ENCODE peak calls at places on chromosomes 16 and 17, in five cellular contexts. M is fibroblast of the aortic adventitia, R is cardiac muscle cell, S is GM13977, X is tibial nerve. F is an unnamed sample.

GRCh38 chr16:28182183-28182582 is 29.6 kb downstream of the XPO6 start:
- DNase-seq in M (no peak), X (no peak), R (no peak), S (no peak), F (no peak)

GRCh38 chr16:2846511-2847310 is 11.3 kb downstream of the PRSS22 start:
- DNase-seq in R (peak), X (no peak), S (no peak), M (peak), F (no peak)

GRCh38 chr17:77832180-77832560 is 126.3 kb upstream of the TNRC6C start:
- DNase-seq in M (no peak), R (no peak), S (no peak), X (no peak), F (no peak)

GRCh38 chr16:78496189-78496588 is 396.7 kb downstream of the WWOX start:
- DNase-seq in M (no peak), R (no peak), S (no peak), X (no peak), F (no peak)

GRCh38 chr16:89523680-89524344 is 15.6 kb downstream of the SPG7 start:
- DNase-seq in M (no peak), S (no peak), R (no peak), X (no peak), F (no peak)

GRCh38 chr17:81513669-81514484 is 1.3 kb upstream of the ACTG1 start:
- DNase-seq in X (peak), R (peak), M (peak), S (no peak), F (no peak)

GRCh38 chr16:27171584-27171983 is 31.7 kb upstream of the KDM8 start:
- DNase-seq in S (no peak), X (no peak), M (no peak), R (no peak), F (no peak)

GRCh38 chr17:63035695-63036094 is 69.7 kb downstream of the TANC2 start:
- DNase-seq in X (no peak), S (no peak), R (no peak), M (no peak), F (no peak)

GRCh38 chr17:40530531-40530987 is 29.1 kb upstream of the TNS4 start:
- DNase-seq in X (no peak), S (no peak), R (no peak), M (no peak), F (no peak)

GRCh38 chr16:84650062-84650991 is 2.0 kb downstream of the KLHL36 start:
- DNase-seq in M (peak), R (peak), X (no peak), S (no peak), F (no peak)

GRCh38 chr16:84648595-84649510 is 542 bp downstream of the KLHL36 start:
- DNase-seq in R (peak), M (no peak), X (peak), S (peak), F (no peak)

GRCh38 chr16:84643677-84644076 is 4.6 kb upstream of the KLHL36 start:
- DNase-seq in R (no peak), S (no peak), M (no peak), X (no peak), F (no peak)

GRCh38 chr16:84649511-84649861 is 1.2 kb downstream of the KLHL36 start:
- DNase-seq in S (no peak), X (no peak), R (no peak), M (no peak), F (no peak)

DNA sequence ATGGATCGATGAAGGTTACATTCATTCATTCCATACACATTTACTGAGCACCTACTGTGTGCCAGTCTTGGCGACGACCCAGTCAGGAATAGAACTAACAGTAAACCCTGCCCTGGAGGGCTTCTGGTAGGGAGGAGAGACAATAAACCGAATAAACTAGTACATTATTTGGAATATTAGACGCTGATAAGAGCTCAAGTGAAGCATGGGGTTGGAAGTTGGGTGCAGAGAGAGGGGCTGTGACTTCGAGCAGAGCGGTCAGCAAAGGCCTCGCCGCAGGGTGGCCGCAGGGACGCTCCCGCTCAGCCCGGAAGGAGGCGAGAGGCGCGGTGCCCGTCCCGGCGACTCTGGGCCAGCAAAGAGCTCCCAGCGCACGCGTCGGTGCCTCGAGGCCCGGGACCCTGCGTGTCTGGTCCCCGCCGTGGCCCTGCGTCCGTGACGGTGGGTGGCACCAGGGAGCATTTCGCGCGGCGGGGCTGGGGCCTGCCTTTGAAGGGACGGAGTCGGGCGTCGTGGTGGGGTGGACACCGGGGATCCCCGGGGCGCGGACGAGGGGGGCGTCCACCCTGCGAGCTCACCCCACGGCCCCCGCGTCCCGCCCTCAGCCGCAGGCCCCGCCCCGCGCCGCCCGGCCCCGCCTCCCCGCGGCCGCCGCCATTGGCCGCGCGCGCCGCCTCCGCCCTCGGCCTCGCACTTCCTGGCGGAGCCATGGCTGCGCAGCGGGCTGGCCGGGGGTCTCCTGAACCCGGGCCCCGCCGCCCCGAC is at the start of gene KLHL36:
- DNase-seq in S (peak), X (peak), M (no peak), R (peak), F (peak)
- TF ChIP-seq CTCF in S (no peak), X (no peak), M (no peak), R (no peak), F (peak)

DNA sequence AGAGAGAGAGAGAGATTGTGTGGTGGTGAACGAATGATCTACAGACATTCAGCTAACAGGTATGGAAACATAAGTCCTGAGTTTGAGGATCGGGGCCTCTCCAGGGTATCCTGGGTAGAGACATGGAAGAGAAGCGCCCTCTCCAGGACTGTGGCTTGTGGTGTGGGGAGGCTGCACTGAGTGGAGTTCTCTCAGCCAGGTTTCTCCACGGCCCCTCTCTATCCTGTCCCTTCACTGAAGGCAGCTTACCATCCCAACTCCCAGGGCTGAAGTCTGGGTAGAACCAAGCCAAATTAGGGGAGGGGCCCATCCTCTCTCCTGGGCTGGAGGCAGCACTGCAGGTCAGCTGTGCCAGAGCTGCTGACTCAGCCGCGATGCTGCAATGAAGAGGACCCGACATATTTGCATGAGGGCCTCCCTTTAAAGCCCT is 6.2 kb downstream of the C1QL1 start:
- DNase-seq in R (peak), X (no peak), S (no peak), M (no peak), F (no peak)
- TF ChIP-seq CTCF in R (no peak), X (no peak), S (no peak), M (no peak), F (no peak)

DNA sequence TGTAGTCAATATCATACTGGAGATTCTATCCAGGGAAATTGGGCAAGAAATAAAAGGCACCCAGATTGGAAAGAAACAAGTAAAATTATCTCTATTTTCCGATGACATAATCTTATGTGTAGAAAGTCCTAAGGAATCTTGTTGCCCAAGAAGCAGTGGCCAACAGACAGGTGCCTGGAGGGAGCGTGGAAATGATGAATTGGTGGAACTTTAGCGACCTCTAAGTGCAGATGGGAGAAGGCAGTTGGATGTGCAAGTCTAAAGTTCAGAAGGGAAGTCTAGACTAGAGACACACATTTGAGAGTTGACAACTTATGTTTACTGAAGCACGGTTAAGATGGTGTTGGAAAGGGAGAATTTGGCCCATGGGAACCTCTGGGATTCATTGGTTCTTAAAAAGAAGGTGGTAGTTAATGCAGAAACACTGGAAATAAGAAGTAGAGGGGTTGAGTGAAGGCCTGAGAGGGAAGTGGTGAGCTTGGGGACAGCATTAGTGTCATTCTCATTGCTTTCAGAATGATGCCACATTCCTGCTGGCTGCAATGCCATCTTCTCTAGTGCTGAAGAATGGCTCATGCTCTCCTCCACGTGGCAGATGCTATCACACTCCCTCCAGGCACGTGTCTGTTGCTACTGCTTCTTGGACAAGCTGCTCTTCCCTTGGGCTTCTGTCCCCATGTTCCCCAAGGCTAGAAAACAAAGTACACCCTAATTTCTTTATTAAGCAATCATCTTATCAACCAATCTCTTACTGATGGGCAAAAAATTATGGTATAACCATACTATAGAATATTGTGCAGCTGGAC is 24.0 kb downstream of the TAT start:
- DNase-seq in X (no peak), S (no peak), R (no peak), M (no peak), F (no peak)
- TF ChIP-seq CTCF in X (no peak), S (peak), R (peak), M (no peak), F (no peak)

GRCh38 chr17:18321309-18321708 is 6.2 kb downstream of the SMCR8 start:
- DNase-seq in S (no peak), R (peak), M (no peak), X (no peak), F (no peak)

GRCh38 chr17:18324140-18325049 is 9.3 kb downstream of the SMCR8 start:
- DNase-seq in X (no peak), M (no peak), S (no peak), R (no peak), F (no peak)

GRCh38 chr17:18323507-18324139 is 8.5 kb downstream of the SMCR8 start:
- DNase-seq in X (no peak), M (no peak), R (no peak), S (no peak), F (no peak)

GRCh38 chr17:18322522-18322921 is 7.4 kb downstream of the SMCR8 start:
- DNase-seq in X (no peak), S (no peak), M (no peak), R (no peak), F (no peak)

DNA sequence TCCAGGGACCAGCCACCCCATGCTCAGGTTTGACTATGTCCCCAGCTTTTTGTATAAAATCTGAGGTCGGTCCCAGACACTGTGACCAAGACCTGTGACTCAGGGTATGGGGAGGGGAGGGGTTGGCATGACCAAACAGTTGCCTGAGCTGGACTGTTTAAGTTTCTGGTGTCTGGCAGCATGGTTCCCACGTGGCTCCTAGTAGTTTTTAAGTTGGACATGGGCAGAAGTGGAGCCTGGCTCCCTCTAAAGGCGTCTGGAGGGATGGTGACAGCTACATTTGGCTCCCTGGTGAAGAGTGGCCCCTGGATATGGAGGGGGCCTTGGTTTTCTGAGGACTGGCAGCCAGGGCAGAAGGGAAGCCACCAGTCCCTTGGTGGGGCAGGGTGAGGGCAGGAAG is 7.9 kb downstream of the SMCR8 start:
- DNase-seq in X (no peak), S (no peak), R (no peak), M (no peak), F (no peak)
- TF ChIP-seq CTCF in X (no peak), S (no peak), R (no peak), M (peak), F (no peak)

GRCh38 chr17:44197980-44198720 is 1.5 kb downstream of the ATXN7L3 start:
- DNase-seq in S (peak), X (peak), R (peak), M (peak), F (no peak)
- TF ChIP-seq CTCF in S (peak), X (no peak), R (peak), M (no peak), F (no peak)

GRCh38 chr16:71672125-71672524 is 46.1 kb downstream of the MARVELD3 start:
- DNase-seq in X (no peak), R (no peak), M (no peak), S (no peak), F (no peak)

GRCh38 chr16:71671165-71671564 is 45.2 kb downstream of the MARVELD3 start:
- DNase-seq in S (no peak), R (no peak), M (no peak), X (no peak), F (no peak)

GRCh38 chr16:71673190-71673956 is 47.4 kb downstream of the MARVELD3 start:
- DNase-seq in S (no peak), X (no peak), M (no peak), R (no peak), F (no peak)

GRCh38 chr16:71669926-71670536 is 44.0 kb downstream of the MARVELD3 start:
- DNase-seq in R (peak), X (no peak), M (no peak), S (no peak), F (no peak)

GRCh38 chr16:71670537-71670936 is 44.6 kb downstream of the MARVELD3 start:
- DNase-seq in X (no peak), M (no peak), S (no peak), R (no peak), F (no peak)
- TF ChIP-seq CTCF in X (no peak), M (no peak), S (no peak), R (no peak), F (no peak)

DNA sequence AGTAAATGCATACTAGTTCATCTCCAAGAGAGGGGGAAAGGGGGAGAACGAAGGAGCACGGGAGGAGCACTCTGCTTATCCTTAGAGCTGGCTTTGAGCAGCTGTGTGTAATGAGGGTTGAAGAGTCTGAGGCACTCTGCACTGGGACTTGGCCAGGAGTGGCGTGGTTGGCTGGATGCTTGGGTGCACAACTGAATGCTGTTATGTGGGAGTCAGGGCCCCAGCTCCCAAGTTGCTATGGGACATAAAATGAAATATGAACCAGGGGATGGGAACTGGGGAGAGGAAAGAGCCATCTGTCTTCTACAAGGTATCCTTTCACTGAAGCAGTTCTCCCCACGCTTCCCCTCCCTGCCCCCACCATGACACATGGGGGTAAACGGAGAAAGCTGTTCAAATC is 106.0 kb upstream of the ANKFN1 start:
- DNase-seq in X (no peak), R (no peak), M (no peak), S (no peak), F (no peak)
- TF ChIP-seq CTCF in X (no peak), R (no peak), M (no peak), S (no peak), F (no peak)